ENCODE peak calls at places on chromosomes 3 and 15, in four cellular contexts. L, B, H and T are unnamed samples. For H3K4me1, the result is how much of the 10 kb centered on the place peaks cover.

GRCh38 chr15:92653836-92654524 is 1.6 kb downstream of the FAM174B start:
- DNase-seq in H (peak), L (no peak), B (no peak), T (peak)

GRCh38 chr15:87461621-87462020 is 794.9 kb downstream of the NTRK3 start:
- DNase-seq in L (no peak), H (no peak), B (no peak), T (no peak)

GRCh38 chr15:43204016-43204901 is 16.6 kb downstream of the EPB42 start:
- DNase-seq in B (peak), L (peak), H (peak), T (peak)

GRCh38 chr3:39531066-39531465 is 63.6 kb downstream of the MOBP start:
- DNase-seq in B (no peak), L (no peak), H (no peak), T (no peak)

GRCh38 chr3:45546636-45547201 is 47.8 kb upstream of the LIMD1 start:
- DNase-seq in H (peak), B (peak), L (no peak), T (no peak)

GRCh38 chr3:59641169-59641914 is 591.5 kb upstream of the CFAP20DC start:
- DNase-seq in H (no peak), L (peak), B (no peak), T (no peak)

GRCh38 chr3:32820430-32820829 is 2.6 kb downstream of the TRIM71 start:
- DNase-seq in H (no peak), L (no peak), B (no peak), T (no peak)

GRCh38 chr15:38864827-38865604 is 300.4 kb upstream of the RASGRP1 start:
- DNase-seq in H (no peak), L (peak), B (no peak), T (peak)

GRCh38 chr3:115217678-115218451 is 70.8 kb upstream of the ZBTB20 start:
- DNase-seq in B (peak), H (peak), L (peak), T (peak)

GRCh38 chr3:47542614-47543173 is 29.2 kb upstream of the ELP6 start:
- DNase-seq in B (no peak), H (no peak), L (peak), T (no peak)

GRCh38 chr3:127753898-127754410 is 68.4 kb downstream of the MGLL start:
- DNase-seq in B (no peak), H (no peak), L (no peak), T (no peak)

GRCh38 chr15:37616215-37616614 is 318.2 kb upstream of the TMCO5A start:
- DNase-seq in H (no peak), L (no peak), B (no peak), T (no peak)

GRCh38 chr15:35753486-35753885 is 207.5 kb upstream of the DPH6 start:
- DNase-seq in B (no peak), H (no peak), L (peak), T (no peak)

GRCh38 chr3:170563712-170564423 is 22.0 kb downstream of the SLC7A14 start:
- DNase-seq in B (peak), L (peak), H (no peak), T (peak)

GRCh38 chr3:107904536-107905066 is 186.2 kb downstream of the CD47 start:
- DNase-seq in H (no peak), L (no peak), B (no peak), T (no peak)

GRCh38 chr3:87246662-87247061 is 19.6 kb downstream of the CHMP2B start:
- DNase-seq in B (no peak), L (no peak), H (no peak), T (no peak)

GRCh38 chr15:98154863-98155262 is 194.4 kb downstream of the ARRDC4 start:
- DNase-seq in L (peak), B (no peak), H (no peak), T (peak)

GRCh38 chr3:176352716-176353334 is 844.5 kb downstream of the TBL1XR1 start:
- DNase-seq in B (no peak), H (no peak), L (peak), T (no peak)

GRCh38 chr15:66131200-66131599 is 122.3 kb downstream of the MEGF11 start:
- DNase-seq in B (no peak), H (no peak), L (no peak), T (no peak)

GRCh38 chr3:138434276-138434874 is at the start of gene ESYT3:
- DNase-seq in L (peak), B (peak), H (peak), T (peak)

GRCh38 chr15:76293361-76293760 is 17.9 kb downstream of the ETFA start:
- DNase-seq in L (peak), B (no peak), H (no peak), T (no peak)

DNA sequence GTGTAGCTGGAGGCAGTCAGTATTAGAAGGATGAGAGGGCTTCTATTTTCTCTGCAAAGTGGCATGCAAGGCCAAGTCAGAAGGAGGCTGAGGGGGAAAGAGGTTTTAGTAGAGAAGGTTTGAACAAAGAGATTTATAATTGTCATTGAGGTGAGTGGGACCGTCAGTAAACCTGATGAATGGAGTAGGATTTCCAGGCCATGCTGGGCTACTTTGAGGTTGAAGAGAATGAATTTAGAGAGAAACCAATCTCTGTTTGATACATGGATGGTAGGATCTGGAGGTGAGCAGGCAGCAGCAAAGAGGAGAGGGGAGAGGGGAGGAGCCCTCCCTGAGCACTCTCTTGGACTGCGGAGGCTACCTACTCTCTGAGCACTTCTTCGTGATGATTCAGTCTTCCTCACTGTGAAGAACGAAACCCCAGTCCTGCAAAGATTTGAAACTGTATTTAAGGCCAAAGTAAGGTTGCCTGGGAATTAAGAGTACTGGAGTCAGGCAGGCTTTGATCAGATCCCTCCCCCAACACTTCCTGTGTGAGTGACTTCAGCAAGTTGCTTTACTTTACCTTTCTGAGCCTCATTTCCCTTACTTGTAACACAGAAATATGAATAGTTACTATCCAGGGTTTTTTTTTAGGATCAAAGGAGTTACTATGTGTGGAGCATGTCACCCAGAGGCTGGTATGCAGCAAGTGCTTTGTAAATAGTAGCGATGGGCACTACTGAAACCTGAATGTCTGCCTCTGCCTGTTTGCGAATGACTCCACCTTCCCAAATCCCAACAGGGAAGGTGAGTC is 75.8 kb downstream of the RPL39L start:
- DNase-seq in L (peak), H (no peak), B (peak), T (no peak)
- H3K4me1 ChIP-seq in L (under half), H (under half), B (under half), T (under half)

GRCh38 chr3:23859839-23860382 is 54.2 kb downstream of the UBE2E1 start:
- DNase-seq in L (no peak), B (no peak), H (no peak), T (no peak)
- H3K4me2 ChIP-seq in L (no peak), B (no peak), H (no peak), T (no peak)

DNA sequence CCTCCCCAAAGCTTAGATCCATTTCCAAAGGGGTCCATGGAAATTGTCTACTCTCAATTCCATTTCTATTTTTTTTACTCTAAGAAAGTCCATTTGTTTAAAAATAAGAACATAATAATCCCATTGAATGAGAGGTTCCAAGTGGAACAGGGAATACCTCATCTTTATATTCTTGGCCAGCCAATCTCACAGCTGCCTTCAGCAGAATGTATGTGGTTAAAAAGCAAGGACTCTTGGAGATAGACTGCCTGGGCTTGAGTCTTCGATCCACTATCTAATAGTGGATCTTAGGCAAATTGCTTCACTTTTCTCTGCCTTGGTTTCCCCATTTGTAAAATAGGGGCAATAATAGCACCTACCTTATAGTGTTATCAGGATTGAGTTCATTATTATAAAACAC is 24.5 kb upstream of the CAPN7 start:
- DNase-seq in B (no peak), H (no peak), L (no peak), T (no peak)
- TF ChIP-seq CTCF in B (no peak), H (no peak), L (no peak), T (no peak)

GRCh38 chr3:190092250-190092649 is 28.4 kb downstream of the P3H2 start:
- DNase-seq in H (peak), B (no peak), L (peak), T (peak)
- H3K4me1 ChIP-seq in H (under half), B (under half), L (under half), T (under half)

GRCh38 chr15:80550910-80551265 is 144.2 kb upstream of the ABHD17C start:
- DNase-seq in B (no peak), H (no peak), L (peak), T (no peak)

GRCh38 chr15:80551348-80551747 is 143.8 kb upstream of the ABHD17C start:
- DNase-seq in L (no peak), B (no peak), H (no peak), T (no peak)

GRCh38 chr15:80549191-80549590 is 145.0 kb downstream of the ARNT2 start:
- DNase-seq in H (no peak), B (no peak), L (peak), T (no peak)

GRCh38 chr15:80550219-80550909 is 144.7 kb upstream of the ABHD17C start:
- DNase-seq in H (no peak), B (no peak), L (peak), T (peak)

GRCh38 chr15:80549712-80550111 is 145.4 kb upstream of the ABHD17C start:
- DNase-seq in L (no peak), H (no peak), B (no peak), T (no peak)
- H3K4me2 ChIP-seq in L (peak), H (no peak), B (no peak), T (peak)

DNA sequence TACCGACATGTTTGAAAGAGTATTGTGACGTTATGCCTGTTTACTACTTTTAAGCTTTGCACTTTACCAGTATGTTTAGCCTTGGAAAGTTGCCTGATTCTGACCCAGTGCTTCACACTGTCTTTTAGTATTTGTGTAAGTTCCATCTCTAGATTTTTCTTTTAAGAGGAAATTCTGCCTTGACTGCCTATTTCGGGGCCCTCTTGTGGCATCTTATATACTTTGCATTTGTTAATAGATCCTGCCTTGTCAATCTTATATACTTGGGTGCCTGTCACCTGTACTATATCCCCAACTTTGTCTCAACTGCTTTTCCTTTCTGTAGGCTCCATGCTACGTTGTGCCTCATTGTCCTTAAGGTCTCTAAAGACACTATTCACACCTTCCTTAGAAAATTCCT is 244.6 kb downstream of the STXBP5L start:
- DNase-seq in L (no peak), H (peak), B (peak), T (peak)
- TF ChIP-seq CTCF in L (no peak), H (peak), B (peak), T (peak)

DNA sequence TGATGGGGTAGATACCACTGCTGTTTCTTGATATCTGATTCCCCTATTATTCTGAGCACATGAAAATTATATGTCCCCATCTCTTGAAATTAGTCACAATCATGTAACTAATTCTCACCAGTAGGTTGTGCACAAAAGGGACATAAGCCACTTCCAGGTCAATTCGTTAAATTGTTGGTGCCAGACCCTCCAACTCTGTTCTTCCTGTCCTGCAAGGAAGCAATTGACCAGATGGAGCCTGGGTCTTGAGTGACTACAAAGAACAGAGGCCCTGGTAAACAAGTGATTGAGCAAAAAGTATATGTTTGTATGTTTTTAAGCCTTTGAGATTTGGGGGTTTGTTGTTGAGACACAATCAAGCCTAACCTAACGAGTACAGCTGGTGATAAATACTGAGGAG is 36.9 kb downstream of the ABI3BP start:
- DNase-seq in B (no peak), H (no peak), L (no peak), T (no peak)
- H3K4me1 ChIP-seq in B (under half), H (under half), L (under half), T (under half)

DNA sequence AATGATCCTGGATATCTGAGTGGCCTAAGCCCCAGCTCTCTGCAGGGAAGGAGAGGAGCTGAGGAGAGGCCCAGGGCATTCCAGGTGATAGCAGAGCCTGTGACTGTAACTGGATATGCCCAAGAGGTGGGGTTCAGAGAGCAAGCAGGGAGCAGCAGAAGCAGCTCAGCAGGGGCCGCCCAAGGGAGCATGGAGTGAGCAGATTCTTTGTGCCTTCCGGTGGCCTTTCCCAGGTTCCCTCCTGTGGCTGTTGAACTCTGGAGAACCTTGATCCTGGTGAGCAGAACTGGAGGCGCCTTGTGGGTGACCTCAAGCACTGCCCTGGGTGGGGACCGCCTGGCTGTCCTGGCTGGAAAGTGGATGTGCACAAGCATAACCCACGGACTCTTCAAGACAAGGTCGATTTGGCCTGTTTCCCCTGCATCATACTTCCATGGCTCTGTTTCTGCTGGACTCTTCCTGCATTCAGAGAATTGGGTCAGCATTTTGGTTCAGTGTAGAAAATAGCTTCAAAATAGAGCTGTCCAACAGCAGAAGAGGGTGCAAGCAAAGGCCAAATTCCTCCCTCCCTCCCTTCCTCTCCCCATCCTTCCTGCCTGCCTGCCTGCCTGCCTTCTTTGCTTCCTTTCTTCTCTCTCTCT is 76.1 kb downstream of the ARNT2 start:
- DNase-seq in H (no peak), L (no peak), B (peak), T (no peak)
- H3K4me2 ChIP-seq in H (no peak), L (peak), B (peak), T (no peak)

DNA sequence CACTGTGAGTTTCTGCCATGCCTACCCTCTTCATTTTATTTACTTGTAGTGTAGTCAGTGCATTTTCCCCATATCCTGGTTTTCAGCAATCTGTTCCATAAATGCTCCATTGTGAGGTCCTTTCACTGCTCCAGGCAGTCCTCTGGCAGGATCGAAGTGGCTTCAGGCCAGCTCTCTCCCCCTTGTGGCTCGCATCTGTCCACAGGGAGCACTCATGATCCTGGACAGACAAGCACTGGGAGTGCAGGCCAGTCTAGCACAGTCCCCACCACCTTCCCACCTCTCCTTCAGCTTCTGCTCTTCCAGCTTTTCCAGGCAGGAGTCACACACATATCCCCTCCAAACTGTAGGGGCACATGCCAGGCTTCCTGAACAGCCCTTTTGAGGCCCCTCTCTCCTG is 173.6 kb downstream of the PPM1L start:
- DNase-seq in B (no peak), L (no peak), H (peak), T (no peak)
- TF ChIP-seq CTCF in B (peak), L (no peak), H (peak), T (peak)

DNA sequence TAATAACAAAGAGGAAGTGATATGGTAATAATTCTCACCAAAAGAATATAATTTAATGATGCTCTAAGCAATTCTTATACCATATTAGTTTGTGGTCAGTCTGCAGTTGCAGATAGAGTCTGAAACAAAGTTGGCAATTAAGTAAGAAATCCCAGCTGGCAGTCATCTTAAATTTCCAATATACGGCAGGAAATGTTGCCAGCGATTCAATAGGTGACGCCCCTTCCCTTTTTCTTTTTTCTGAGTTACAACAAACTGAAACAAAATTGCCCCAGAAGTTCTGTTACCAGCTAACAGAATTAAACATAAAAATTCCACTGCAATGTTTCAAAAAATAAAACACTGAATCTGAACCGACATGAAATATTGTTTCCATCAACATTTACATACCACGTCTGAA is 26.7 kb downstream of the LRRFIP2 start:
- DNase-seq in H (no peak), B (no peak), L (no peak), T (no peak)
- H3K4me1 ChIP-seq in H (under half), B (under half), L (under half), T (under half)